ENCODE peak calls at places on chromosome 18, in ten cellular contexts. U, T, Q, A, L, W, O, G, X and F are unnamed samples. For H3K4me1, the result is how much of the 10 kb centered on the place peaks cover.

GRCh38 chr18:12659904-12660605 is 2.1 kb upstream of the SPIRE1 start:
- DNase-seq in U (peak), T (peak), Q (peak), A (peak), L (peak), W (peak), O (no peak), G (no peak), X (peak), F (peak)

GRCh38 chr18:51151568-51152511 is 45.6 kb downstream of the MEX3C start:
- DNase-seq in U (no peak), T (no peak), Q (no peak), A (no peak), L (no peak), W (no peak), O (peak), G (no peak), X (no peak), F (peak)

GRCh38 chr18:54109131-54109683 is 115.3 kb downstream of the MBD2 start:
- DNase-seq in U (no peak), T (peak), Q (no peak), A (no peak), L (no peak), W (no peak), O (no peak), G (no peak), X (no peak), F (no peak)

GRCh38 chr18:74898965-74899364 is 301.3 kb downstream of the ZNF407 start:
- DNase-seq in U (no peak), T (peak), Q (no peak), A (no peak), L (no peak), W (no peak), O (no peak), G (no peak), X (no peak), F (no peak)

GRCh38 chr18:58848685-58849084 is 16.0 kb upstream of the ZNF532 start:
- DNase-seq in U (no peak), T (peak), Q (no peak), A (no peak), L (peak), W (no peak), O (no peak), G (no peak), X (no peak), F (no peak)

GRCh38 chr18:78743078-78743477 is 236.5 kb upstream of the SALL3 start:
- DNase-seq in U (no peak), T (no peak), Q (no peak), A (no peak), L (no peak), W (no peak), O (peak), G (no peak), X (no peak), F (no peak)

GRCh38 chr18:40431071-40431998 is 1523.7 kb upstream of the PIK3C3 start:
- DNase-seq in U (peak), T (no peak), Q (peak), A (no peak), L (no peak), W (no peak), O (no peak), G (no peak), X (no peak), F (no peak)

GRCh38 chr18:61628085-61628484 is 264.7 kb downstream of the RNF152 start:
- DNase-seq in U (no peak), T (no peak), Q (no peak), A (no peak), L (no peak), W (no peak), O (no peak), G (no peak), X (no peak), F (no peak)

GRCh38 chr18:816088-816653 is 4.1 kb upstream of the YES1 start:
- DNase-seq in U (no peak), T (no peak), Q (no peak), A (no peak), L (no peak), W (no peak), O (no peak), G (no peak), X (no peak), F (no peak)

GRCh38 chr18:62183578-62184195 is 3.2 kb downstream of the PIGN start:
- DNase-seq in U (peak), T (peak), Q (peak), A (peak), L (peak), W (peak), O (no peak), G (no peak), X (no peak), F (peak)

GRCh38 chr18:3452750-3453539 is 3.0 kb downstream of the TGIF1 start:
- DNase-seq in U (no peak), T (peak), Q (no peak), A (peak), L (no peak), W (no peak), O (no peak), G (no peak), X (no peak), F (no peak)

DNA sequence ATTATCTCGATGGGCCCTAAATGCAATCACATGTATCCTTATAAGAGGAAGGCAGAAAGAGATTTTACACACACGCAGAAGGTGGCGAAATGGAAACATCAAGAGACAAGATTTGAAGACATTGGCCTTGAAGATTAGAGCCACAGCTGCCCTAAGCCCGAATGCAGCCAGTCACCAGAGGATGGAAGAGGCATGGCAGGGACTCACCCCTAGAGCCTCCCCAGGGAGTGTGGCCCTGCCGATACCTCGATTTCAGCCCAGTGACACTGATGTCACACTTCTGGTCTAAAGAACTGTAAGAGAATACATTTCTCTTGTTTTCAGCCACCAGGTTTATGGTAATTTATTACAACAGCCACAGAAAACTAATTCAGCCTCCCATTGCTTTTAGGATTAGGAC is 17.4 kb downstream of the TTC39C start:
- DNase-seq in U (no peak), T (no peak), Q (no peak), A (no peak), L (no peak), W (no peak), O (no peak), G (no peak), X (no peak), F (no peak)
- H3K4me1 ChIP-seq in U (under half), T (under half), Q (under half), A (under half), L (under half), W (under half), O (under half), G (under half), X (under half), F (under half)

GRCh38 chr18:9068346-9068745 is 34.2 kb upstream of the NDUFV2 start:
- DNase-seq in U (peak), T (no peak), Q (no peak), A (no peak), L (peak), W (no peak), O (no peak), G (no peak), X (no peak), F (no peak)

GRCh38 chr18:9067823-9068222 is 34.7 kb upstream of the NDUFV2 start:
- DNase-seq in U (no peak), T (no peak), Q (no peak), A (no peak), L (peak), W (no peak), O (no peak), G (no peak), X (no peak), F (no peak)

GRCh38 chr18:9066817-9067306 is 35.6 kb upstream of the NDUFV2 start:
- DNase-seq in U (no peak), T (no peak), Q (no peak), A (no peak), L (no peak), W (no peak), O (peak), G (no peak), X (no peak), F (no peak)

GRCh38 chr18:9070212-9070611 is 32.3 kb upstream of the NDUFV2 start:
- DNase-seq in U (no peak), T (no peak), Q (no peak), A (no peak), L (no peak), W (no peak), O (no peak), G (no peak), X (no peak), F (no peak)

GRCh38 chr18:9069482-9070059 is 32.9 kb upstream of the NDUFV2 start:
- DNase-seq in U (no peak), T (no peak), Q (no peak), A (peak), L (no peak), W (peak), O (no peak), G (no peak), X (no peak), F (no peak)
- H3K4me1 ChIP-seq in U (under half), T (under half), Q (under half), A (under half), L (under half), W (under half), O (under half), G (under half), X (under half), F (under half)

GRCh38 chr18:21265971-21266673 is 24.1 kb downstream of the GREB1L start:
- DNase-seq in U (no peak), T (no peak), Q (no peak), A (no peak), L (no peak), W (no peak), O (no peak), G (no peak), X (no peak), F (no peak)
- H3K4me1 ChIP-seq in U (under half), T (under half), Q (under half), A (under half), L (under half), W (under half), O (under half), G (under half), X (under half), F (under half)

GRCh38 chr18:48785686-48786470 is 164.9 kb downstream of the SMAD7 start:
- DNase-seq in U (no peak), T (no peak), Q (no peak), A (no peak), L (no peak), W (no peak), O (no peak), G (peak), X (peak), F (no peak)
- H3K4me1 ChIP-seq in U (under half), T (under half), Q (half or more), A (under half), L (under half), W (under half), O (half or more), G (half or more), X (under half), F (under half)

DNA sequence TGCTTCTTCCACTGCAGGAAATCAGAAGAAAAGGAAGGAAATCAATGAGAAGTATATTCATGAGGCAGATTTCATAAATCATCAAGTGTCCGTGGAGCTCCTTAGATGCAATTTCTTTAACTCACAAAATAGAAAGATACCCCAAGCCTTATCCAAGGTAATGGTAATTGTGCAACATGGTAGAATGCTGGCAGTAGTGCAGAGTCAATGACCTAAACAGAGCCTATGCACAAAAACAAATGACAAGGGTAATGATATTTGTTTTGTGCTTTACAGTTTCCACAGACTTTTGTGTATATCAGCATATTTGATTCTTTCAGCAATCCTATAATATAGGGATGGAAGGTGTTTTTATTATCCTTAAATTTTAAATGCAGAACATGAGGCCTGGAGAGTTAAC is 102.7 kb downstream of the SETBP1 start:
- DNase-seq in U (no peak), T (no peak), Q (no peak), A (no peak), L (no peak), W (no peak), O (no peak), G (no peak), X (no peak), F (no peak)
- H3K4me1 ChIP-seq in U (under half), T (under half), Q (under half), A (under half), L (under half), W (half or more), O (under half), G (under half), X (under half), F (under half)

DNA sequence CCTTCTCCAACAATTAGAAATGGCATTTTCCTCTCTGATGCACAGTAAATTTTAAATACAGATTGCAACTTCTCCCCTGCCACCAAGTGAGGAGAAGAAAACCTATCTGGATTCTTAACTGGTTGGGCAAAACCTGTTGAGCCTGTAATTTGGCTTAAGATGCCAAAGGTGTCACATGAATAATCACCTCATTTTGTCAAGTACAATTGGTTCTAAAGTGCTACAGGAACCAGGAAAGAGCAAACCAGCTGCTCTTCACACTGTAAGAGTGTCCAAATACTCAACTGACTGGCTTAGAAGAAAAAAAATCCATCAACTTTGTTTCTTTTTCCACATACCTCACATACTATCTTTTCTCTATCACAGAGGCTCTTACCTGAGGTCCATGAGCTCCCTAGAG is 35.4 kb downstream of the NPC1 start:
- DNase-seq in U (no peak), T (no peak), Q (no peak), A (no peak), L (peak), W (no peak), O (no peak), G (no peak), X (no peak), F (no peak)
- H3K4me1 ChIP-seq in U (under half), T (under half), Q (under half), A (under half), L (under half), W (under half), O (under half), G (under half), X (under half), F (under half)

GRCh38 chr18:57781128-57781463 is 22.0 kb downstream of the ATP8B1 start:
- DNase-seq in U (no peak), T (no peak), Q (no peak), A (no peak), L (no peak), W (no peak), O (no peak), G (no peak), X (no peak), F (no peak)
- H3K4me1 ChIP-seq in U (under half), T (half or more), Q (under half), A (under half), L (half or more), W (half or more), O (under half), G (under half), X (under half), F (under half)

GRCh38 chr18:77127769-77128671 is 4.6 kb downstream of the MBP start:
- DNase-seq in U (peak), T (peak), Q (no peak), A (no peak), L (peak), W (peak), O (no peak), G (no peak), X (no peak), F (peak)

GRCh38 chr18:77119101-77119850 is 13.3 kb downstream of the MBP start:
- DNase-seq in U (no peak), T (no peak), Q (no peak), A (no peak), L (no peak), W (no peak), O (peak), G (no peak), X (no peak), F (no peak)

GRCh38 chr18:77119851-77120491 is 12.6 kb downstream of the MBP start:
- DNase-seq in U (no peak), T (no peak), Q (no peak), A (no peak), L (no peak), W (no peak), O (no peak), G (no peak), X (no peak), F (no peak)

GRCh38 chr18:77124452-77124922 is 8.1 kb downstream of the MBP start:
- DNase-seq in U (no peak), T (no peak), Q (no peak), A (no peak), L (no peak), W (no peak), O (peak), G (no peak), X (no peak), F (no peak)

GRCh38 chr18:77123313-77124231 is 9.0 kb downstream of the MBP start:
- DNase-seq in U (no peak), T (no peak), Q (no peak), A (no peak), L (no peak), W (no peak), O (no peak), G (no peak), X (no peak), F (no peak)
- H3K4me1 ChIP-seq in U (under half), T (under half), Q (under half), A (under half), L (under half), W (under half), O (under half), G (half or more), X (under half), F (half or more)